ENCODE peak calls at places on chromosomes 2 and 18, in six cellular contexts. One of them, this sample, is unnamed.

GRCh38 chr18:24488824-24489493 is 28.5 kb downstream of the HRH4 start:
- DNase-seq in K562: peak
- DNase-seq in endothelial cell of umbilical vein: peak
- DNase-seq in A549: peak
- DNase-seq in GM12878: peak
- DNase-seq in HepG2: peak
- DNase-seq in this sample: peak

GRCh38 chr2:29014811-29015414 is 33.8 kb downstream of the TOGARAM2 start:
- DNase-seq in K562: peak
- DNase-seq in endothelial cell of umbilical vein: no peak
- DNase-seq in A549: no peak
- DNase-seq in GM12878: no peak
- DNase-seq in HepG2: no peak
- DNase-seq in this sample: peak

GRCh38 chr2:133266926-133267590 is 301.2 kb downstream of the NCKAP5 start:
- DNase-seq in K562: no peak
- DNase-seq in endothelial cell of umbilical vein: no peak
- DNase-seq in A549: peak
- DNase-seq in GM12878: no peak
- DNase-seq in HepG2: no peak
- DNase-seq in this sample: no peak

GRCh38 chr2:341017-341542 is 53.2 kb upstream of the ALKAL2 start:
- DNase-seq in K562: no peak
- DNase-seq in endothelial cell of umbilical vein: no peak
- DNase-seq in A549: no peak
- DNase-seq in GM12878: no peak
- DNase-seq in HepG2: no peak
- DNase-seq in this sample: no peak

GRCh38 chr2:106284255-106284654 is 90.2 kb upstream of the UXS1 start:
- DNase-seq in K562: no peak
- DNase-seq in endothelial cell of umbilical vein: no peak
- DNase-seq in A549: no peak
- DNase-seq in GM12878: no peak
- DNase-seq in HepG2: no peak
- DNase-seq in this sample: no peak

GRCh38 chr2:53104263-53104662 is 663.3 kb upstream of the CHAC2 start:
- DNase-seq in K562: no peak
- DNase-seq in endothelial cell of umbilical vein: peak
- DNase-seq in A549: peak
- DNase-seq in GM12878: no peak
- DNase-seq in HepG2: peak
- DNase-seq in this sample: no peak

GRCh38 chr2:174217883-174218282 is 30.4 kb downstream of the OLA1 start:
- DNase-seq in K562: no peak
- DNase-seq in endothelial cell of umbilical vein: no peak
- DNase-seq in A549: no peak
- DNase-seq in GM12878: no peak
- DNase-seq in HepG2: no peak
- DNase-seq in this sample: no peak

GRCh38 chr18:36331541-36331971 is 34.0 kb downstream of the FHOD3 start:
- DNase-seq in K562: no peak
- DNase-seq in endothelial cell of umbilical vein: no peak
- DNase-seq in A549: no peak
- DNase-seq in GM12878: no peak
- DNase-seq in HepG2: no peak
- DNase-seq in this sample: no peak

GRCh38 chr2:84040281-84040680 is 418.8 kb downstream of the SUCLG1 start:
- DNase-seq in K562: no peak
- DNase-seq in endothelial cell of umbilical vein: no peak
- DNase-seq in A549: no peak
- DNase-seq in GM12878: no peak
- DNase-seq in HepG2: no peak
- DNase-seq in this sample: no peak

GRCh38 chr2:134722728-134723127 is 3.9 kb upstream of the TMEM163 start:
- DNase-seq in K562: no peak
- DNase-seq in endothelial cell of umbilical vein: no peak
- DNase-seq in A549: no peak
- DNase-seq in GM12878: no peak
- DNase-seq in HepG2: no peak
- DNase-seq in this sample: no peak

GRCh38 chr2:88074150-88074549 is 6.5 kb downstream of the SMYD1 start:
- DNase-seq in K562: no peak
- DNase-seq in endothelial cell of umbilical vein: no peak
- DNase-seq in A549: no peak
- DNase-seq in GM12878: no peak
- DNase-seq in HepG2: no peak
- DNase-seq in this sample: no peak

GRCh38 chr18:74139888-74140287 is 7.7 kb downstream of the FBXO15 start:
- DNase-seq in K562: peak
- DNase-seq in endothelial cell of umbilical vein: no peak
- DNase-seq in A549: no peak
- DNase-seq in GM12878: no peak
- DNase-seq in HepG2: no peak
- DNase-seq in this sample: peak

GRCh38 chr18:5073026-5073944 is 123.8 kb downstream of the AKAIN1 start:
- DNase-seq in K562: peak
- DNase-seq in endothelial cell of umbilical vein: peak
- DNase-seq in A549: peak
- DNase-seq in GM12878: no peak
- DNase-seq in HepG2: peak
- DNase-seq in this sample: peak

GRCh38 chr18:35045121-35045520 is 3.9 kb downstream of the MAPRE2 start:
- DNase-seq in K562: no peak
- DNase-seq in endothelial cell of umbilical vein: peak
- DNase-seq in A549: no peak
- DNase-seq in GM12878: no peak
- DNase-seq in HepG2: no peak
- DNase-seq in this sample: peak

GRCh38 chr2:235092854-235093253 is 141.0 kb downstream of the SH3BP4 start:
- DNase-seq in K562: no peak
- DNase-seq in endothelial cell of umbilical vein: no peak
- DNase-seq in A549: no peak
- DNase-seq in GM12878: no peak
- DNase-seq in HepG2: no peak
- DNase-seq in this sample: no peak

GRCh38 chr18:8052237-8052701 is 485.2 kb downstream of the PTPRM start:
- DNase-seq in K562: no peak
- DNase-seq in endothelial cell of umbilical vein: no peak
- DNase-seq in A549: peak
- DNase-seq in GM12878: no peak
- DNase-seq in HepG2: peak
- DNase-seq in this sample: peak

GRCh38 chr2:233217892-233218377 is 33.5 kb upstream of the ATG16L1 start:
- DNase-seq in K562: peak
- DNase-seq in endothelial cell of umbilical vein: no peak
- DNase-seq in A549: peak
- DNase-seq in GM12878: no peak
- DNase-seq in HepG2: no peak
- DNase-seq in this sample: no peak

GRCh38 chr2:126527836-126528490 is 128.0 kb upstream of the GYPC start:
- DNase-seq in K562: peak
- DNase-seq in endothelial cell of umbilical vein: no peak
- DNase-seq in A549: peak
- DNase-seq in GM12878: peak
- DNase-seq in HepG2: peak
- DNase-seq in this sample: peak
- TF ChIP-seq MAX in K562: no peak
- TF ChIP-seq MAX in endothelial cell of umbilical vein: no peak
- TF ChIP-seq MAX in A549: no peak
- TF ChIP-seq MAX in GM12878: no peak
- TF ChIP-seq MAX in HepG2: no peak
- TF ChIP-seq MAX in this sample: no peak

DNA sequence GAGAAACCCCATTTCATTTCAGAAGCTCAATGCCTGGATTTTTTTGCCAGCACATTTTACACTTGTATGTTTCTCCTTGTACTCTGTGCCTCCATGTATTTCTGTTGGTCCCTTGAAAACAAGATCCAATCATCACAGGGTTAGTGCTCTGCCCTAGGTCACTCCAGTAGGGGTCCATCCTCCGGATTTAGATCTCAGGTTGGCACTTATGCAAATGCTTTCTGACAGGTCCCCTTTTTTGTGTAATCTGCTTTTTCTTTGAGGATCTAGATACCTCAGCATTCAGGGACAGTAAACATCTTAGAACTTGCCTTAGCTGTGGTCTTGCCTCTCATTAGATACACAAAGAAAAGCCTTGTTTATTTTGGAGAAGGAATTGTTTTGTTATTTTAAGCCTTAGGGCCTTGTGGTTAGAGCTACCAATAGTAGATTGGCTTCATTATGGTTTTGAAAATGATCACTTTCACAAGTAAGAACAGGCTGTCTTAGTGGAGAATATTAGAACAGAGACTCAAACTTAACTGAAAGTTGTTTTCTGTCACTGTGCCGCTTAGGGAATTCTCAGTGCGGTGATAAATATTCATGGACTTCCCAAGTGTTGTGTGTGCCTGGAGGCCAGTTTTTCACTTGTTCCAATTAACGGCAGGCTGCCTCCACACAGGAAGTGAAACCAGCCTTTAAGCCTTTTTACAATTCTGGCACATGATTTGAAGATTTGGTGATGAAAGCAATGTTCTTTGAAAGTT is 7.8 kb downstream of the MERTK start:
- DNase-seq in K562: no peak
- DNase-seq in endothelial cell of umbilical vein: peak
- DNase-seq in A549: no peak
- DNase-seq in GM12878: peak
- DNase-seq in HepG2: no peak
- DNase-seq in this sample: peak
- TF ChIP-seq POLR2A in K562: no peak
- TF ChIP-seq POLR2A in endothelial cell of umbilical vein: no peak
- TF ChIP-seq POLR2A in A549: no peak
- TF ChIP-seq POLR2A in GM12878: no peak
- TF ChIP-seq POLR2A in HepG2: no peak
- TF ChIP-seq POLR2A in this sample: no peak

DNA sequence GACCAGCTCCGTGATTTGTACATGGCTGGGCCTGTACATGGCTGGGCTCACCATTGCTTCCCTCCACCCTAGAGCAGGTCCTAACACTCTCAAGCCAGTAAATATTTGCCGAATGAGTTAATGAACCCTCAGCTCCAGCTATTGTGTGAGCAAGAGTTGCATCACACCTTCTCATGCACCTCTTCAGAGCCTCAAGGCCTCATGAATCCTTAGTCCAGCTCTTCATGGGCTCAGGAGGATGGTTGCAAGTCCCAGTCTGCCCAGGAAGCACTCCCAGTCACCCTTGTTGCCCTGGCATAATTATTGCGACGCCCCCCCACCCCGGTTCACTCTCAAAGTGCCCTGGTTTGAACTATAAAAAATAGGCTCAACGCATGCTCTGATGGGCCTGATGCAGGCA is 30.1 kb upstream of the GNAL start:
- DNase-seq in K562: no peak
- DNase-seq in endothelial cell of umbilical vein: no peak
- DNase-seq in A549: no peak
- DNase-seq in GM12878: no peak
- DNase-seq in HepG2: peak
- DNase-seq in this sample: no peak
- TF ChIP-seq MYC in K562: no peak
- TF ChIP-seq MYC in endothelial cell of umbilical vein: no peak
- TF ChIP-seq MYC in A549: no peak
- TF ChIP-seq MYC in GM12878: no peak
- TF ChIP-seq MYC in HepG2: no peak
- TF ChIP-seq MYC in this sample: no peak

DNA sequence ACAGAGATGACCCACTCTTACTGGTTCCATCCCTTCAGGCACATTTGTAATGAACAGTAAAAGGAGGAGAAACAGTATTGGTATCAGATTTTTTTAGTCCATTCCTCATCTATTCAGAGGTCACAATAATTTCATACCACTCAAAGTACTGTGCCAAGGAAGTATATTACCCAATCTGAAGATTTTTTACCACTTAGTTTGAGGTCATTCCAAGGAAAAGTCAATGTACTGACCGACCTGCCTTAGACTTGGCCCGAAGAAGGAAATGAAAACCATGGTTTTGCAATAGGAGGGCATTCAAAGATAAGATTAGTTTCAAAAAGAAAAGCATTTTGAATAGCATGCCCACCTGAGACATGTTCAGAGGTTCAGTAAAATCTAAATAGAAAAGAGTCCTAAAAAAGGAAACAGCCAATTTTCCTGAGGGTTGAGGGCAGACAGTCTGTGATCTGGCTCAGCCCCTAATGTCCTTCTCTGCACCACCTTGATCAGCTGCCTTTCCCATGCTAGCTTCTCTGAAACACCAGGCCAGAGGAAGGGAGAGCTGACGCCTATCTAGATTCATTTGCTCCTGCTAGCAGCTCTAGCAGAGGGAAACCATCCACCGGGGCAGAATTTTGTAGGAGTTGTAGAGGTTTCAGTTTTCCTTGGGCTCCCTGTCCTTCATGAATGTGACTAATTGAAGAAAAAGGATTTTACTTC is 107.3 kb upstream of the FZD5 start:
- DNase-seq in K562: no peak
- DNase-seq in endothelial cell of umbilical vein: no peak
- DNase-seq in A549: no peak
- DNase-seq in GM12878: no peak
- DNase-seq in HepG2: no peak
- DNase-seq in this sample: no peak
- TF ChIP-seq MAX in K562: no peak
- TF ChIP-seq MAX in endothelial cell of umbilical vein: no peak
- TF ChIP-seq MAX in A549: no peak
- TF ChIP-seq MAX in GM12878: no peak
- TF ChIP-seq MAX in HepG2: no peak
- TF ChIP-seq MAX in this sample: no peak

GRCh38 chr2:105150231-105150630 is 91.3 kb upstream of the GPR45 start:
- DNase-seq in K562: no peak
- DNase-seq in endothelial cell of umbilical vein: no peak
- DNase-seq in A549: no peak
- DNase-seq in GM12878: no peak
- DNase-seq in HepG2: no peak
- DNase-seq in this sample: no peak
- TF ChIP-seq POLR2A in K562: no peak
- TF ChIP-seq POLR2A in endothelial cell of umbilical vein: no peak
- TF ChIP-seq POLR2A in A549: no peak
- TF ChIP-seq POLR2A in GM12878: no peak
- TF ChIP-seq POLR2A in HepG2: no peak
- TF ChIP-seq POLR2A in this sample: no peak

GRCh38 chr2:216635171-216635570 is 2.0 kb downstream of the IGFBP2 start:
- DNase-seq in K562: no peak
- DNase-seq in endothelial cell of umbilical vein: peak
- DNase-seq in A549: no peak
- DNase-seq in GM12878: no peak
- DNase-seq in HepG2: no peak
- DNase-seq in this sample: no peak

GRCh38 chr2:216633616-216634316 is 546 bp downstream of the IGFBP2 start:
- DNase-seq in K562: no peak
- DNase-seq in endothelial cell of umbilical vein: peak
- DNase-seq in A549: peak
- DNase-seq in GM12878: no peak
- DNase-seq in HepG2: no peak
- DNase-seq in this sample: peak

GRCh38 chr2:216632321-216632951 is 784 bp upstream of the IGFBP2 start:
- DNase-seq in K562: no peak
- DNase-seq in endothelial cell of umbilical vein: no peak
- DNase-seq in A549: no peak
- DNase-seq in GM12878: no peak
- DNase-seq in HepG2: no peak
- DNase-seq in this sample: peak

GRCh38 chr2:216634317-216635148 is 1.3 kb downstream of the IGFBP2 start:
- DNase-seq in K562: no peak
- DNase-seq in endothelial cell of umbilical vein: peak
- DNase-seq in A549: no peak
- DNase-seq in GM12878: no peak
- DNase-seq in HepG2: no peak
- DNase-seq in this sample: peak

GRCh38 chr2:216632952-216633615 is at the start of gene IGFBP2:
- DNase-seq in K562: no peak
- DNase-seq in endothelial cell of umbilical vein: peak
- DNase-seq in A549: peak
- DNase-seq in GM12878: no peak
- DNase-seq in HepG2: no peak
- DNase-seq in this sample: peak
- TF ChIP-seq MYC in K562: no peak
- TF ChIP-seq MYC in endothelial cell of umbilical vein: no peak
- TF ChIP-seq MYC in A549: no peak
- TF ChIP-seq MYC in GM12878: no peak
- TF ChIP-seq MYC in HepG2: no peak
- TF ChIP-seq MYC in this sample: no peak

This sample was measured in NB4.